ENCODE peak calls at places on chromosomes 13 and 19, in eight cellular contexts. V is naive thymus-derived CD8-positive, alpha-beta T cell; D is GM18507; K is AG04449; Z is NCI-H1105 treated with DMSO at 0.1 percent for 48 hours; H is naive B cell; C is breast epithelium; M is GM10248. Y is an unnamed sample.

GRCh38 chr19:2315818-2316353 is 7.9 kb upstream of the LINGO3 start:
- DNase-seq in H (peak; percentile 60), Z (no peak), D (peak; percentile 52), K (no peak), M (peak; percentile 65), C (no peak), V (no peak), Y (peak; percentile 37)

GRCh38 chr13:26653310-26653709 is 95.8 kb downstream of the WASF3 start:
- DNase-seq in K (peak; percentile 26), H (no peak), C (no peak), Z (no peak), V (no peak), D (no peak), M (no peak), Y (no peak)

GRCh38 chr19:38266981-38267597 is 2.7 kb downstream of the SPINT2 start:
- DNase-seq in V (no peak), D (no peak), Z (no peak), K (no peak), H (no peak), M (no peak), C (no peak), Y (no peak)

GRCh38 chr13:110363009-110363408 is 55.9 kb downstream of the COL4A2 start:
- DNase-seq in Z (no peak), K (no peak), D (no peak), C (no peak), V (no peak), M (no peak), H (no peak), Y (no peak)

GRCh38 chr13:44648392-44649117 is 72.4 kb upstream of the TSC22D1 start:
- DNase-seq in K (no peak), C (no peak), H (no peak), D (no peak), Z (no peak), M (peak; percentile 52), V (no peak), Y (no peak)

GRCh38 chr13:74325106-74325505 is 190.9 kb upstream of the KLF12 start:
- DNase-seq in Z (peak; percentile 79), C (no peak), K (peak; percentile 51), V (no peak), D (no peak), H (no peak), M (no peak), Y (no peak)

GRCh38 chr13:73938375-73939070 is 195.7 kb downstream of the KLF12 start:
- DNase-seq in D (no peak), M (no peak), C (no peak), V (no peak), Z (no peak), K (peak; percentile 82), H (no peak), Y (no peak)

GRCh38 chr13:20391597-20392452 is 133.8 kb downstream of the CRYL1 start:
- DNase-seq in M (no peak), D (no peak), V (no peak), Z (no peak), C (no peak), H (no peak), K (no peak), Y (no peak)

GRCh38 chr13:36131215-36131930 is at the start of gene DCLK1:
- DNase-seq in H (no peak), M (no peak), D (no peak), V (no peak), K (no peak), Z (peak; percentile 59), C (no peak), Y (no peak)

GRCh38 chr13:110617326-110618072 is 2.2 kb downstream of the NAXD start:
- DNase-seq in H (no peak), C (no peak), D (no peak), M (no peak), Z (no peak), V (no peak), K (no peak), Y (peak; percentile 3)

GRCh38 chr19:29014857-29015436 is 198.0 kb downstream of the UQCRFS1 start:
- DNase-seq in K (no peak), Z (no peak), C (no peak), M (no peak), D (no peak), V (no peak), H (no peak), Y (no peak)

GRCh38 chr19:42468273-42468796 is 25.6 kb upstream of the CXCL17 start:
- DNase-seq in H (no peak), D (no peak), V (no peak), K (peak; percentile 70), C (no peak), Z (no peak), M (no peak), Y (no peak)

GRCh38 chr19:13619203-13619632 is 112.9 kb upstream of the CACNA1A start:
- DNase-seq in M (no peak), D (no peak), V (no peak), H (no peak), K (peak; percentile 34), C (no peak), Z (no peak), Y (no peak)

GRCh38 chr13:98877936-98878335 is 99.9 kb downstream of the DOCK9 start:
- DNase-seq in C (no peak), M (no peak), D (no peak), H (no peak), K (no peak), Z (no peak), V (no peak), Y (no peak)

GRCh38 chr19:35309481-35310279 is 17.7 kb downstream of the MAG start:
- DNase-seq in H (no peak), V (no peak), D (no peak), Z (no peak), C (no peak), K (no peak), M (no peak), Y (no peak)

GRCh38 chr19:3389876-3390361 is 23.5 kb downstream of the NFIC start:
- DNase-seq in V (no peak), C (no peak), H (no peak), M (no peak), K (no peak), D (no peak), Z (peak; percentile 90), Y (no peak)